ENCODE peak calls at places on chromosome 14, in six cellular contexts. E, O, R, U, X and F are unnamed samples.

GRCh38 chr14:31154956-31155355 is 52.6 kb downstream of the HECTD1 start:
- DNase-seq in X (no peak), O (no peak), R (no peak), E (no peak), U (no peak), F (no peak)

GRCh38 chr14:67513631-67514108 is 19.4 kb upstream of the PLEKHH1 start:
- DNase-seq in E (no peak), R (no peak), X (no peak), U (peak; percentile 64), O (no peak), F (no peak)

GRCh38 chr14:103698380-103699260 is 16.6 kb downstream of the XRCC3 start:
- DNase-seq in R (no peak), E (peak; percentile 83), X (no peak), U (no peak), O (no peak), F (no peak)

GRCh38 chr14:28777773-28778606 is 11.4 kb downstream of the FOXG1 start:
- DNase-seq in R (no peak), X (no peak), U (no peak), E (no peak), O (no peak), F (no peak)

GRCh38 chr14:42994001-42994736 is 1387.5 kb downstream of the LRFN5 start:
- DNase-seq in O (peak; percentile 75), E (no peak), X (no peak), U (no peak), R (no peak), F (no peak)

GRCh38 chr14:45091696-45092095 is 7.8 kb downstream of the PRPF39 start:
- DNase-seq in E (no peak), R (no peak), U (no peak), X (no peak), O (no peak), F (no peak)

GRCh38 chr14:64235652-64236640 is 58.2 kb downstream of the ESR2 start:
- DNase-seq in U (no peak), R (no peak), E (no peak), O (no peak), X (no peak), F (peak; percentile 74)

GRCh38 chr14:100045687-100046344 is 19.4 kb upstream of the EVL start:
- DNase-seq in U (no peak), X (no peak), R (no peak), O (no peak), E (no peak), F (no peak)

GRCh38 chr14:45651906-45652305 is 398.9 kb upstream of the MIS18BP1 start:
- DNase-seq in R (no peak), U (no peak), E (no peak), X (no peak), O (no peak), F (no peak)

GRCh38 chr14:23321572-23322547 is 603 bp downstream of the PABPN1 start:
- DNase-seq in U (peak; percentile 54), O (peak; percentile 64), E (no peak), X (peak; percentile 44), R (peak; percentile 18), F (peak; percentile 52)

GRCh38 chr14:68018598-68018997 is 199.0 kb downstream of the RAD51B start:
- DNase-seq in R (no peak), E (no peak), X (no peak), O (no peak), U (no peak), F (no peak)

GRCh38 chr14:76904100-76904739 is 78.0 kb downstream of the LRRC74A start:
- DNase-seq in O (peak; percentile 96), E (no peak), R (no peak), X (peak; percentile 50), U (peak; percentile 44), F (no peak)

GRCh38 chr14:71320107-71320733 is 413.0 kb downstream of the PCNX1 start:
- DNase-seq in R (peak; percentile 98), U (peak; percentile 98), O (peak; percentile 99), X (peak; percentile 99), E (peak; percentile 99), F (peak; percentile 98)

GRCh38 chr14:103897075-103897947 is 30.9 kb upstream of the TDRD9 start:
- DNase-seq in X (no peak), O (no peak), R (no peak), U (no peak), E (no peak), F (no peak)

GRCh38 chr14:58697927-58698641 is 60.3 kb downstream of the DACT1 start:
- DNase-seq in U (no peak), E (no peak), R (no peak), O (no peak), X (no peak), F (no peak)

GRCh38 chr14:58455593-58456265 is 28.2 kb downstream of the KIAA0586 start:
- DNase-seq in O (peak; percentile 38), U (no peak), X (no peak), R (no peak), E (no peak), F (no peak)

GRCh38 chr14:67938046-67938445 is 118.5 kb downstream of the RAD51B start:
- DNase-seq in R (no peak), O (no peak), E (no peak), X (no peak), U (no peak), F (no peak)

GRCh38 chr14:64974563-64974962 is 2.4 kb upstream of the RAB15 start:
- DNase-seq in R (no peak), O (no peak), X (no peak), E (no peak), U (no peak), F (no peak)

GRCh38 chr14:27392153-27392552 is 794.3 kb upstream of the NOVA1 start:
- DNase-seq in O (peak; percentile 59), X (no peak), E (no peak), R (no peak), U (no peak), F (no peak)

GRCh38 chr14:76918751-76919421 is 92.7 kb downstream of the LRRC74A start:
- DNase-seq in R (no peak), O (peak; percentile 99), U (peak; percentile 96), E (peak; percentile 96), X (peak; percentile 93), F (no peak)

GRCh38 chr14:99265571-99265970 is 6.4 kb downstream of the BCL11B start:
- DNase-seq in E (no peak), X (no peak), U (no peak), R (no peak), O (no peak), F (no peak)

GRCh38 chr14:68486033-68486732 is 306.7 kb downstream of the ZFP36L1 start:
- DNase-seq in O (no peak), R (no peak), X (no peak), E (no peak), U (no peak), F (no peak)

GRCh38 chr14:53510281-53510912 is 357.3 kb upstream of the DDHD1 start:
- DNase-seq in O (no peak), U (no peak), E (no peak), X (no peak), R (no peak), F (no peak)
- H3K36me3 ChIP-seq in O (no peaks in the 10 kb centered on the region), U (no peaks in the 10 kb centered on the region), E (no peaks in the 10 kb centered on the region), X (no peaks in the 10 kb centered on the region), R (no peaks in the 10 kb centered on the region), F (no peaks in the 10 kb centered on the region)

DNA sequence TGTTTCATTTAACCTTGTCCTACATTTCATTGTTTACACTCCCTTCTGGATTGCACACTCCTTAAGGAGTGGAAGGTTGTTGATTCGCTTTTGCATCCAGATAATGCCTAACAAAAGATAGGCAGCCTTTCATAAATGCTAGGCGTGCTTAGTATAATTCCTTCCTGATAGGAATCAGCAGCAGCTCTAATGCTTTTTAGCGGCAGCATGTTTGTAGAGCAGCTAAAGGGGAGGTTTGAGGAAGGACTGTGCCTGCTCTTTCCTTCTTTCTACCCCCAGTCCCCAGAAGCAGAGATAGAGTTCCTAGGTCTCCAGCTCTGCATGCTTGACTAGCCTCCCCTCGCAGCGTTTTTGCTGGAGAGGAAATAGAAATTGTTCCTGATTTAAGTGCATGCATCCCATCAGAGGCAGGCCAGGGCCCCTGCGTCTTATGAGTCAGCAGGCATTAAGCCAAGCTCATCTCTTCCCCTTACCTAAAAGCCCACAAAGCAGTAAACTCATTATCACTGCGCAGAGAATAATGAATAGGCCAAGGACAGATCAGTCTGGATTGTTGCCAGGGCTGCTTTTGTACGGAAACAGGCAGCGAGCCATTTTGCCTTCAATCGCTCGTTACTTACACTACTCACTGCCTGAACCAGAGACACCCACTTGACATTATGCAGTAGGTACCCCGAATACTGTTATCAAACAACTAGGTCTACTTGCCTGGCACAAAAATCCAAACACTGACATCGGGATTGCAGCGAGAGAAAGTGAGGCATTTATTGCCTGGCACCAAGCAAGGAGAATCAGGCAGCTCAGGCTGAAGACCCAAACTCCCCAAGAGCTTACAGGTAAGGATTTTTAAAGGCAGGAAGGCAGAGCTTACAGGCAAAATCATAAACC is 14.1 kb upstream of the TBPL2 start:
- DNase-seq in O (peak; percentile 84), E (peak; percentile 87), R (no peak), U (peak; percentile 81), X (peak; percentile 36), F (no peak)
- H3K4me3 ChIP-seq in O (peak overlapping the region; percentile 22), E (no peak overlapping the region), R (no peak overlapping the region), U (no peak overlapping the region), X (peak overlapping the region; percentile 20), F (no peak overlapping the region)

GRCh38 chr14:105010891-105011291 is 10.0 kb downstream of the CDCA4 start:
- DNase-seq in U (no peak), E (no peak), X (no peak), O (peak; percentile 59), R (no peak), F (no peak)
- H3K36me3 ChIP-seq in U (no peaks in the 10 kb centered on the region), E (peaks cover 94% of the 10 kb centered on the region), X (no peaks in the 10 kb centered on the region), O (peaks cover 34% of the 10 kb centered on the region), R (peaks cover 36% of the 10 kb centered on the region), F (peaks cover 37% of the 10 kb centered on the region)

GRCh38 chr14:69613312-69614073 is 2.1 kb downstream of the SUSD6 start:
- DNase-seq in E (no peak), R (no peak), X (no peak), O (no peak), U (no peak), F (no peak)

GRCh38 chr14:69616408-69616773 is 5.0 kb downstream of the SUSD6 start:
- DNase-seq in R (no peak), U (no peak), O (no peak), X (no peak), E (no peak), F (no peak)

GRCh38 chr14:69617796-69618195 is 6.4 kb downstream of the SUSD6 start:
- DNase-seq in E (no peak), X (no peak), R (no peak), U (no peak), O (no peak), F (no peak)

GRCh38 chr14:69614592-69614991 is 3.2 kb downstream of the SUSD6 start:
- DNase-seq in U (peak; percentile 53), O (no peak), X (peak; percentile 36), R (no peak), E (no peak), F (peak; percentile 72)

GRCh38 chr14:69615471-69616407 is 4.3 kb downstream of the SUSD6 start:
- DNase-seq in E (no peak), X (peak; percentile 84), O (peak; percentile 72), R (no peak), U (peak; percentile 79), F (peak; percentile 85)
- H3K4me3 ChIP-seq in E (no peak overlapping the region), X (peak overlapping the region; percentile 17), O (peak overlapping the region; percentile 62), R (no peak overlapping the region), U (no peak overlapping the region), F (peak overlapping the region; percentile 50)

DNA sequence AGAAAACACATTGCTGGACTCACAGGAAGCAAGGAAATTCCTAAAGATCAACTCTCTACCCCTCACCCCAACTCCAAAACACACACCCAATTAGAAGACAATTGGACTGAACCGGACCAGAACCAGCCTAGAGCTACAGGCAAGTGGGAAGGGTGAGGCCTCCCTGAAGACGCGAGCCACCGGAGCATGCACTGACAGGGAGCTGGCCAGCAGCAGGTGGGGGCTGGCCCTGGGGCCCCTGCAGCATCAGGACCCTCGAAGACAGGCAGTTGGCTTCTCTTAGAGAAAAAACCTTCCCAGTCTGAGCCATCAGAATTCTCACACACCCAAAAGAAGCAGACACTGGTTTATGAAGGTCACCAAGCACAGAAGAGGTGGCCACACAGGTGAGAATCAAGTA is 209.5 kb upstream of the DIO3 start:
- DNase-seq in X (no peak), E (no peak), U (no peak), O (no peak), R (no peak), F (no peak)
- H3K36me3 ChIP-seq in X (no peaks in the 10 kb centered on the region), E (no peaks in the 10 kb centered on the region), U (no peaks in the 10 kb centered on the region), O (no peaks in the 10 kb centered on the region), R (no peaks in the 10 kb centered on the region), F (no peaks in the 10 kb centered on the region)